ENCODE peak calls at places on chromosomes 3 and 15, in nine cellular contexts. One of them, this sample, is unnamed.

GRCh38 chr3:4474683-4475490 is 7.8 kb upstream of the SUMF1 start:
- DNase-seq in bronchial epithelial cell: peak
- DNase-seq in A673: no peak
- DNase-seq in body of pancreas: peak
- DNase-seq in OCI-LY7: no peak
- DNase-seq in A549: peak
- DNase-seq in heart left ventricle: peak
- DNase-seq in fibroblast of pulmonary artery: peak
- DNase-seq in kidney: no peak
- DNase-seq in this sample: peak

GRCh38 chr3:84184937-84185336 is 773.9 kb upstream of the CADM2 start:
- DNase-seq in kidney: no peak
- DNase-seq in fibroblast of pulmonary artery: no peak
- DNase-seq in OCI-LY7: no peak
- DNase-seq in bronchial epithelial cell: no peak
- DNase-seq in heart left ventricle: no peak
- DNase-seq in A673: no peak
- DNase-seq in A549: no peak
- DNase-seq in body of pancreas: no peak
- DNase-seq in this sample: no peak

GRCh38 chr3:150736903-150737832 is 25.8 kb downstream of the SIAH2 start:
- DNase-seq in fibroblast of pulmonary artery: peak
- DNase-seq in heart left ventricle: no peak
- DNase-seq in A673: peak
- DNase-seq in body of pancreas: peak
- DNase-seq in kidney: no peak
- DNase-seq in A549: no peak
- DNase-seq in bronchial epithelial cell: no peak
- DNase-seq in OCI-LY7: no peak
- DNase-seq in this sample: no peak

GRCh38 chr3:45084820-45085816 is 59.0 kb downstream of the CLEC3B start:
- DNase-seq in OCI-LY7: no peak
- DNase-seq in fibroblast of pulmonary artery: peak
- DNase-seq in heart left ventricle: no peak
- DNase-seq in kidney: no peak
- DNase-seq in A673: peak
- DNase-seq in body of pancreas: no peak
- DNase-seq in bronchial epithelial cell: peak
- DNase-seq in A549: no peak
- DNase-seq in this sample: no peak

GRCh38 chr3:44930911-44931310 is 45.1 kb downstream of the ZDHHC3 start:
- DNase-seq in A673: no peak
- DNase-seq in heart left ventricle: no peak
- DNase-seq in kidney: no peak
- DNase-seq in fibroblast of pulmonary artery: no peak
- DNase-seq in bronchial epithelial cell: no peak
- DNase-seq in A549: no peak
- DNase-seq in body of pancreas: no peak
- DNase-seq in OCI-LY7: no peak
- DNase-seq in this sample: no peak

GRCh38 chr3:104612218-104612617 is 754.5 kb upstream of the ALCAM start:
- DNase-seq in body of pancreas: no peak
- DNase-seq in A549: no peak
- DNase-seq in fibroblast of pulmonary artery: no peak
- DNase-seq in kidney: no peak
- DNase-seq in A673: no peak
- DNase-seq in OCI-LY7: no peak
- DNase-seq in heart left ventricle: no peak
- DNase-seq in bronchial epithelial cell: no peak
- DNase-seq in this sample: no peak

GRCh38 chr15:99181544-99181943 is 67.8 kb downstream of the TTC23 start:
- DNase-seq in A549: no peak
- DNase-seq in bronchial epithelial cell: no peak
- DNase-seq in heart left ventricle: peak
- DNase-seq in kidney: peak
- DNase-seq in fibroblast of pulmonary artery: no peak
- DNase-seq in A673: peak
- DNase-seq in OCI-LY7: no peak
- DNase-seq in body of pancreas: no peak
- DNase-seq in this sample: no peak

GRCh38 chr15:75347222-75348033 is 589 bp downstream of the NEIL1 start:
- DNase-seq in heart left ventricle: peak
- DNase-seq in body of pancreas: peak
- DNase-seq in A549: no peak
- DNase-seq in fibroblast of pulmonary artery: no peak
- DNase-seq in OCI-LY7: peak
- DNase-seq in bronchial epithelial cell: no peak
- DNase-seq in kidney: peak
- DNase-seq in A673: peak
- DNase-seq in this sample: peak

GRCh38 chr3:155791190-155791589 is 14.9 kb downstream of the C3orf33 start:
- DNase-seq in kidney: no peak
- DNase-seq in heart left ventricle: no peak
- DNase-seq in OCI-LY7: no peak
- DNase-seq in bronchial epithelial cell: peak
- DNase-seq in A673: peak
- DNase-seq in fibroblast of pulmonary artery: peak
- DNase-seq in A549: peak
- DNase-seq in body of pancreas: no peak
- DNase-seq in this sample: peak

GRCh38 chr3:49602877-49603411 is 48.7 kb downstream of the BSN start:
- DNase-seq in bronchial epithelial cell: peak
- DNase-seq in OCI-LY7: no peak
- DNase-seq in body of pancreas: no peak
- DNase-seq in A673: no peak
- DNase-seq in kidney: no peak
- DNase-seq in A549: no peak
- DNase-seq in heart left ventricle: no peak
- DNase-seq in fibroblast of pulmonary artery: no peak
- DNase-seq in this sample: peak

GRCh38 chr15:93231994-93232393 is 143.0 kb upstream of the RGMA start:
- DNase-seq in A549: no peak
- DNase-seq in body of pancreas: no peak
- DNase-seq in bronchial epithelial cell: no peak
- DNase-seq in OCI-LY7: no peak
- DNase-seq in fibroblast of pulmonary artery: no peak
- DNase-seq in A673: no peak
- DNase-seq in heart left ventricle: no peak
- DNase-seq in kidney: no peak
- DNase-seq in this sample: no peak

GRCh38 chr3:128348805-128349531 is 117.7 kb downstream of the DNAJB8 start:
- DNase-seq in body of pancreas: peak
- DNase-seq in heart left ventricle: no peak
- DNase-seq in fibroblast of pulmonary artery: peak
- DNase-seq in kidney: peak
- DNase-seq in bronchial epithelial cell: no peak
- DNase-seq in A549: no peak
- DNase-seq in OCI-LY7: peak
- DNase-seq in A673: no peak
- DNase-seq in this sample: peak
- TF ChIP-seq CTCF in body of pancreas: no peak
- TF ChIP-seq CTCF in heart left ventricle: no peak
- TF ChIP-seq CTCF in fibroblast of pulmonary artery: no peak
- TF ChIP-seq CTCF in kidney: no peak
- TF ChIP-seq CTCF in bronchial epithelial cell: no peak
- TF ChIP-seq CTCF in A549: no peak
- TF ChIP-seq CTCF in OCI-LY7: no peak
- TF ChIP-seq CTCF in A673: no peak
- TF ChIP-seq CTCF in this sample: no peak

DNA sequence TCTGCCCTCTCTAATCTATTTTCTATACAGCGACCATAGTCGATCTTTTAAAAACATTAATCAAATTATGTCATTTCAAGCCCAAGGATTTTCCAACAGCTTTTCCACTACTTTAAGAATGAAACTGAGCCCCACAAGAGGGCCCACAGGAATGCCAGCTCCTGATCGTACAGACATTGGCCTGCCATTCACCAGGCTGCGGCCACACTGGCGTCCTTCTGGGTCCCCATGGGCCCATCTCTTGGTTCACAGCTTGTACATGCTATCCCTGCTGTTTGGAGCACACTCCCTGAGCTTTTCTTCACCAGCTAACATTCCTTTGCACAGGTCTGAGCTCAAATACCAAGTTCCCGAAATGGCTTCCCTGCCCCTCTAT is 149.6 kb downstream of the MYLK start:
- DNase-seq in body of pancreas: no peak
- DNase-seq in bronchial epithelial cell: no peak
- DNase-seq in OCI-LY7: no peak
- DNase-seq in heart left ventricle: no peak
- DNase-seq in A549: no peak
- DNase-seq in kidney: no peak
- DNase-seq in fibroblast of pulmonary artery: no peak
- DNase-seq in A673: no peak
- DNase-seq in this sample: no peak
- H3K4me3 ChIP-seq in body of pancreas: no peak
- H3K4me3 ChIP-seq in bronchial epithelial cell: no peak
- H3K4me3 ChIP-seq in OCI-LY7: no peak
- H3K4me3 ChIP-seq in heart left ventricle: no peak
- H3K4me3 ChIP-seq in A549: no peak
- H3K4me3 ChIP-seq in kidney: no peak
- H3K4me3 ChIP-seq in fibroblast of pulmonary artery: no peak
- H3K4me3 ChIP-seq in A673: no peak
- H3K4me3 ChIP-seq in this sample: no peak

GRCh38 chr15:57348081-57348480 is 28.2 kb upstream of the CGNL1 start:
- DNase-seq in OCI-LY7: no peak
- DNase-seq in A549: no peak
- DNase-seq in A673: no peak
- DNase-seq in heart left ventricle: no peak
- DNase-seq in bronchial epithelial cell: no peak
- DNase-seq in fibroblast of pulmonary artery: no peak
- DNase-seq in kidney: no peak
- DNase-seq in body of pancreas: no peak
- DNase-seq in this sample: no peak

GRCh38 chr15:57344282-57344681 is 32.0 kb upstream of the CGNL1 start:
- DNase-seq in heart left ventricle: no peak
- DNase-seq in A549: no peak
- DNase-seq in bronchial epithelial cell: no peak
- DNase-seq in OCI-LY7: no peak
- DNase-seq in fibroblast of pulmonary artery: no peak
- DNase-seq in kidney: no peak
- DNase-seq in body of pancreas: peak
- DNase-seq in A673: no peak
- DNase-seq in this sample: no peak

GRCh38 chr15:57343526-57343925 is 32.8 kb upstream of the CGNL1 start:
- DNase-seq in heart left ventricle: no peak
- DNase-seq in OCI-LY7: no peak
- DNase-seq in A673: no peak
- DNase-seq in fibroblast of pulmonary artery: no peak
- DNase-seq in A549: no peak
- DNase-seq in kidney: no peak
- DNase-seq in bronchial epithelial cell: no peak
- DNase-seq in body of pancreas: no peak
- DNase-seq in this sample: no peak

GRCh38 chr15:57343018-57343417 is 33.3 kb upstream of the CGNL1 start:
- DNase-seq in fibroblast of pulmonary artery: no peak
- DNase-seq in heart left ventricle: no peak
- DNase-seq in body of pancreas: no peak
- DNase-seq in A549: no peak
- DNase-seq in A673: no peak
- DNase-seq in kidney: no peak
- DNase-seq in OCI-LY7: no peak
- DNase-seq in bronchial epithelial cell: no peak
- DNase-seq in this sample: no peak

GRCh38 chr15:57345584-57345983 is 30.7 kb upstream of the CGNL1 start:
- DNase-seq in bronchial epithelial cell: no peak
- DNase-seq in fibroblast of pulmonary artery: no peak
- DNase-seq in body of pancreas: no peak
- DNase-seq in OCI-LY7: no peak
- DNase-seq in A549: peak
- DNase-seq in heart left ventricle: no peak
- DNase-seq in A673: peak
- DNase-seq in kidney: no peak
- DNase-seq in this sample: no peak
- TF ChIP-seq CTCF in bronchial epithelial cell: no peak
- TF ChIP-seq CTCF in fibroblast of pulmonary artery: peak
- TF ChIP-seq CTCF in body of pancreas: no peak
- TF ChIP-seq CTCF in OCI-LY7: no peak
- TF ChIP-seq CTCF in A549: peak
- TF ChIP-seq CTCF in heart left ventricle: no peak
- TF ChIP-seq CTCF in A673: peak
- TF ChIP-seq CTCF in kidney: peak
- TF ChIP-seq CTCF in this sample: no peak

GRCh38 chr3:188296761-188297689 is 143.1 kb downstream of the LPP start:
- DNase-seq in body of pancreas: peak
- DNase-seq in bronchial epithelial cell: peak
- DNase-seq in A673: peak
- DNase-seq in fibroblast of pulmonary artery: peak
- DNase-seq in kidney: no peak
- DNase-seq in OCI-LY7: peak
- DNase-seq in heart left ventricle: no peak
- DNase-seq in A549: peak
- DNase-seq in this sample: no peak

GRCh38 chr3:188292827-188293226 is 138.9 kb downstream of the LPP start:
- DNase-seq in fibroblast of pulmonary artery: no peak
- DNase-seq in bronchial epithelial cell: no peak
- DNase-seq in heart left ventricle: no peak
- DNase-seq in OCI-LY7: no peak
- DNase-seq in A549: no peak
- DNase-seq in body of pancreas: no peak
- DNase-seq in A673: no peak
- DNase-seq in kidney: no peak
- DNase-seq in this sample: no peak

GRCh38 chr3:188295876-188296275 is 141.9 kb downstream of the LPP start:
- DNase-seq in fibroblast of pulmonary artery: no peak
- DNase-seq in kidney: no peak
- DNase-seq in A549: no peak
- DNase-seq in heart left ventricle: no peak
- DNase-seq in OCI-LY7: no peak
- DNase-seq in A673: no peak
- DNase-seq in bronchial epithelial cell: peak
- DNase-seq in body of pancreas: no peak
- DNase-seq in this sample: no peak

GRCh38 chr3:188294113-188294512 is 140.2 kb downstream of the LPP start:
- DNase-seq in A673: no peak
- DNase-seq in A549: no peak
- DNase-seq in OCI-LY7: no peak
- DNase-seq in kidney: no peak
- DNase-seq in heart left ventricle: no peak
- DNase-seq in fibroblast of pulmonary artery: no peak
- DNase-seq in bronchial epithelial cell: no peak
- DNase-seq in body of pancreas: no peak
- DNase-seq in this sample: no peak

DNA sequence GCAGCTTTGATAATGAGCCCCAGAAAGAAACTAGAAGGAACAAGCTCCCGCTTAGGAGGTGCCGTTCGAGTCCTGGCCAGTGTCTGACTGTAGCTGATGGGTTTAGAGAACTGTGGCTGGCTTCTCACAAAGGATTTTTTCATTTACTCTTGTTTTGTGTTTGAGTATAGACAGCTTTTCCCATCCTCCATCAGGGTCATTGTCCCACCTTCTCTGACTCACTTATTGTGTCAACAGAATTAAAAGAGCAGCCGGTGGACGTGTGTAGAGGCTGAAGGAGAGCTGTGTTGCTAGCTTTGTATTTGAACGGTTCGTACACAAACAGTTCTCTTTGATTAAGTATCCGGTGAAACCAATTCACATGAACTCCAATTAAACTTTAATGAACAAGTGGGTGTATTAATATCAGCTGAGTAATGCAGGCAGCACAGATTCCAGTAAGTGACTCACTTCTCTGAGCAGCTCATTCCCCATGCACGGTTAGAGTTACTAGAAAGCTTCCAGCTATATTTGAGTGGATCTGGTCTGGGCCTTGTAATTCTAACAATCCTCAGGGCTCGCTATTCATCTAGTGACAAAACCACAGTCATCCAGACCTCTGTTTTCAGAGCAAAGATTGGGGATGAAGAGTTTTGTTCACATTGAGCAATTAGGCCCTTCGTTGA is 141.0 kb downstream of the LPP start:
- DNase-seq in body of pancreas: peak
- DNase-seq in A673: peak
- DNase-seq in heart left ventricle: no peak
- DNase-seq in bronchial epithelial cell: peak
- DNase-seq in kidney: no peak
- DNase-seq in A549: peak
- DNase-seq in OCI-LY7: no peak
- DNase-seq in fibroblast of pulmonary artery: peak
- DNase-seq in this sample: no peak
- H3K4me3 ChIP-seq in body of pancreas: no peak
- H3K4me3 ChIP-seq in A673: no peak
- H3K4me3 ChIP-seq in heart left ventricle: no peak
- H3K4me3 ChIP-seq in bronchial epithelial cell: no peak
- H3K4me3 ChIP-seq in kidney: no peak
- H3K4me3 ChIP-seq in A549: peak
- H3K4me3 ChIP-seq in OCI-LY7: no peak
- H3K4me3 ChIP-seq in fibroblast of pulmonary artery: no peak
- H3K4me3 ChIP-seq in this sample: no peak

This sample was measured in GM12865.